ENCODE peak calls at places on chromosomes 11 and 22, in four cellular contexts. B is NCI-H1417, M is neural crest cell, S is heart left ventricle. R is an unnamed sample.

GRCh38 chr11:597166-597725 is 18.5 kb downstream of the IRF7 start:
- DNase-seq in S (no peak), M (no peak), B (no peak), R (no peak)

GRCh38 chr11:3041699-3042098 is 15.5 kb downstream of the CARS1 start:
- DNase-seq in B (no peak), M (no peak), S (peak), R (no peak)

GRCh38 chr11:115081972-115082371 is 403.6 kb downstream of the NXPE2 start:
- DNase-seq in B (peak), S (no peak), M (no peak), R (no peak)

GRCh38 chr11:65430406-65431217 is 8.0 kb downstream of the NEAT1 start:
- DNase-seq in B (no peak), S (no peak), M (no peak), R (no peak)

GRCh38 chr11:134838708-134839107 is 426.7 kb upstream of the B3GAT1 start:
- DNase-seq in S (no peak), B (no peak), M (no peak), R (no peak)

GRCh38 chr11:65417221-65417701 is 5.3 kb upstream of the NEAT1 start:
- DNase-seq in S (peak), B (peak), M (no peak), R (no peak)

GRCh38 chr11:34449013-34449412 is 10.3 kb downstream of the CAT start:
- DNase-seq in S (no peak), B (no peak), M (no peak), R (no peak)

GRCh38 chr22:23225724-23226496 is 45.6 kb downstream of the BCR start:
- DNase-seq in S (peak), B (peak), M (no peak), R (peak)

GRCh38 chr22:39471421-39472141 is 14.8 kb downstream of the MGAT3 start:
- DNase-seq in M (no peak), B (no peak), S (peak), R (peak)

GRCh38 chr11:92880391-92880790 is 89.1 kb upstream of the MTNR1B start:
- DNase-seq in B (no peak), S (no peak), M (no peak), R (no peak)

GRCh38 chr22:39421691-39422090 is 22.1 kb downstream of the TAB1 start:
- DNase-seq in M (no peak), S (peak), B (no peak), R (no peak)

GRCh38 chr11:70072471-70073187 is 5.5 kb upstream of the ANO1 start:
- DNase-seq in M (no peak), B (no peak), S (no peak), R (peak)

GRCh38 chr11:61325649-61326414 is 7.1 kb downstream of the DDB1 start:
- DNase-seq in M (no peak), S (no peak), B (no peak), R (no peak)

GRCh38 chr11:114054830-114055229 is 4.7 kb upstream of the ZBTB16 start:
- DNase-seq in S (no peak), M (no peak), B (peak), R (no peak)

GRCh38 chr11:34313099-34313517 is 44.7 kb downstream of the ABTB2 start:
- DNase-seq in S (peak), B (no peak), M (no peak), R (no peak)

GRCh38 chr11:120773501-120774031 is 250.3 kb upstream of the TBCEL start:
- DNase-seq in B (no peak), S (no peak), M (no peak), R (no peak)

GRCh38 chr11:68044898-68045351 is 6.1 kb downstream of the TCIRG1 start:
- DNase-seq in S (no peak), M (no peak), B (no peak), R (no peak)

GRCh38 chr11:71358122-71358728 is 90.0 kb downstream of the DHCR7 start:
- DNase-seq in M (no peak), S (no peak), B (no peak), R (no peak)